ENCODE peak calls at places on chromosome 2, in eight cellular contexts. One of them, this sample, is unnamed.

GRCh38 chr2:149056541-149056940 is 18.0 kb downstream of the LYPD6B start:
- DNase-seq in cardiac muscle cell: no peak
- DNase-seq in stimulated activated CD4-positive, alpha-beta T cell treated with anti-CD3 and anti-CD28 coated beads, Interleukin-2, amount 100 ng/mL, for 4 hours: no peak
- DNase-seq in GM12864: no peak
- DNase-seq in NCI-H1105 treated with DMSO at 0.1 percent for 48 hours: no peak
- DNase-seq in amniotic epithelial cell: no peak
- DNase-seq in myocyte: no peak
- DNase-seq in NCI-H345: no peak
- DNase-seq in this sample: no peak

GRCh38 chr2:133109772-133110171 is 439.8 kb upstream of the LYPD1 start:
- DNase-seq in cardiac muscle cell: no peak
- DNase-seq in stimulated activated CD4-positive, alpha-beta T cell treated with anti-CD3 and anti-CD28 coated beads, Interleukin-2, amount 100 ng/mL, for 4 hours: no peak
- DNase-seq in GM12864: no peak
- DNase-seq in NCI-H1105 treated with DMSO at 0.1 percent for 48 hours: no peak
- DNase-seq in amniotic epithelial cell: peak
- DNase-seq in myocyte: peak
- DNase-seq in NCI-H345: no peak
- DNase-seq in this sample: no peak

GRCh38 chr2:215528555-215528954 is 92.7 kb upstream of the FN1 start:
- DNase-seq in cardiac muscle cell: no peak
- DNase-seq in stimulated activated CD4-positive, alpha-beta T cell treated with anti-CD3 and anti-CD28 coated beads, Interleukin-2, amount 100 ng/mL, for 4 hours: no peak
- DNase-seq in GM12864: no peak
- DNase-seq in NCI-H1105 treated with DMSO at 0.1 percent for 48 hours: no peak
- DNase-seq in amniotic epithelial cell: peak
- DNase-seq in myocyte: peak
- DNase-seq in NCI-H345: no peak
- DNase-seq in this sample: no peak

GRCh38 chr2:200352631-200353030 is 46.1 kb downstream of the SPATS2L start:
- DNase-seq in cardiac muscle cell: peak
- DNase-seq in stimulated activated CD4-positive, alpha-beta T cell treated with anti-CD3 and anti-CD28 coated beads, Interleukin-2, amount 100 ng/mL, for 4 hours: no peak
- DNase-seq in GM12864: no peak
- DNase-seq in NCI-H1105 treated with DMSO at 0.1 percent for 48 hours: no peak
- DNase-seq in amniotic epithelial cell: peak
- DNase-seq in myocyte: no peak
- DNase-seq in NCI-H345: no peak
- DNase-seq in this sample: no peak

GRCh38 chr2:232898592-232899541 is 28.8 kb downstream of the SNORC start:
- DNase-seq in cardiac muscle cell: peak
- DNase-seq in stimulated activated CD4-positive, alpha-beta T cell treated with anti-CD3 and anti-CD28 coated beads, Interleukin-2, amount 100 ng/mL, for 4 hours: no peak
- DNase-seq in GM12864: no peak
- DNase-seq in NCI-H1105 treated with DMSO at 0.1 percent for 48 hours: no peak
- DNase-seq in amniotic epithelial cell: peak
- DNase-seq in myocyte: no peak
- DNase-seq in NCI-H345: no peak
- DNase-seq in this sample: no peak

GRCh38 chr2:104872034-104872865 is 18.3 kb downstream of the POU3F3 start:
- DNase-seq in cardiac muscle cell: no peak
- DNase-seq in stimulated activated CD4-positive, alpha-beta T cell treated with anti-CD3 and anti-CD28 coated beads, Interleukin-2, amount 100 ng/mL, for 4 hours: no peak
- DNase-seq in GM12864: no peak
- DNase-seq in NCI-H1105 treated with DMSO at 0.1 percent for 48 hours: no peak
- DNase-seq in amniotic epithelial cell: no peak
- DNase-seq in myocyte: no peak
- DNase-seq in NCI-H345: no peak
- DNase-seq in this sample: no peak

GRCh38 chr2:10537522-10538195 is 89.5 kb upstream of the ODC1 start:
- DNase-seq in cardiac muscle cell: no peak
- DNase-seq in stimulated activated CD4-positive, alpha-beta T cell treated with anti-CD3 and anti-CD28 coated beads, Interleukin-2, amount 100 ng/mL, for 4 hours: no peak
- DNase-seq in GM12864: no peak
- DNase-seq in NCI-H1105 treated with DMSO at 0.1 percent for 48 hours: no peak
- DNase-seq in amniotic epithelial cell: no peak
- DNase-seq in myocyte: no peak
- DNase-seq in NCI-H345: no peak
- DNase-seq in this sample: no peak

GRCh38 chr2:61421611-61422010 is 49.3 kb downstream of the USP34 start:
- DNase-seq in cardiac muscle cell: no peak
- DNase-seq in stimulated activated CD4-positive, alpha-beta T cell treated with anti-CD3 and anti-CD28 coated beads, Interleukin-2, amount 100 ng/mL, for 4 hours: no peak
- DNase-seq in GM12864: no peak
- DNase-seq in NCI-H1105 treated with DMSO at 0.1 percent for 48 hours: no peak
- DNase-seq in amniotic epithelial cell: no peak
- DNase-seq in myocyte: no peak
- DNase-seq in NCI-H345: no peak
- DNase-seq in this sample: no peak

GRCh38 chr2:232525199-232525598 is 761 bp upstream of the CHRND start:
- DNase-seq in cardiac muscle cell: no peak
- DNase-seq in stimulated activated CD4-positive, alpha-beta T cell treated with anti-CD3 and anti-CD28 coated beads, Interleukin-2, amount 100 ng/mL, for 4 hours: no peak
- DNase-seq in GM12864: no peak
- DNase-seq in NCI-H1105 treated with DMSO at 0.1 percent for 48 hours: no peak
- DNase-seq in amniotic epithelial cell: no peak
- DNase-seq in myocyte: no peak
- DNase-seq in NCI-H345: no peak
- DNase-seq in this sample: no peak

GRCh38 chr2:102615620-102616436 is 3.5 kb upstream of the SLC9A2 start:
- DNase-seq in cardiac muscle cell: peak
- DNase-seq in stimulated activated CD4-positive, alpha-beta T cell treated with anti-CD3 and anti-CD28 coated beads, Interleukin-2, amount 100 ng/mL, for 4 hours: no peak
- DNase-seq in GM12864: no peak
- DNase-seq in NCI-H1105 treated with DMSO at 0.1 percent for 48 hours: peak
- DNase-seq in amniotic epithelial cell: peak
- DNase-seq in myocyte: peak
- DNase-seq in NCI-H345: peak
- DNase-seq in this sample: peak

This sample was measured in SIG-M5.